ENCODE peak calls at places on chromosome 22, in five cellular contexts. One of them, this sample, is unnamed. For H3K4me1, the result is how much of the 10 kb centered on the place peaks cover.

GRCh38 chr22:49090853-49091135 is 736.9 kb downstream of the BRD1 start:
- DNase-seq in tibial nerve: no peak
- DNase-seq in A549: no peak
- DNase-seq in stomach: no peak
- DNase-seq in H1: no peak
- DNase-seq in this sample: no peak

GRCh38 chr22:24543068-24543675 is 11.8 kb downstream of the GUCD1 start:
- DNase-seq in tibial nerve: no peak
- DNase-seq in A549: no peak
- DNase-seq in stomach: peak
- DNase-seq in H1: no peak
- DNase-seq in this sample: no peak

GRCh38 chr22:37082251-37082650 is 27.3 kb downstream of the TMPRSS6 start:
- DNase-seq in tibial nerve: no peak
- DNase-seq in A549: no peak
- DNase-seq in stomach: no peak
- DNase-seq in H1: no peak
- DNase-seq in this sample: no peak

GRCh38 chr22:42704896-42705295 is 15.8 kb downstream of the A4GALT start:
- DNase-seq in tibial nerve: no peak
- DNase-seq in A549: no peak
- DNase-seq in stomach: no peak
- DNase-seq in H1: no peak
- DNase-seq in this sample: no peak

GRCh38 chr22:30305519-30305905 is 16.2 kb upstream of the CASTOR1 start:
- DNase-seq in tibial nerve: peak
- DNase-seq in A549: no peak
- DNase-seq in stomach: peak
- DNase-seq in H1: no peak
- DNase-seq in this sample: no peak

GRCh38 chr22:37021041-37021440 is 1.5 kb downstream of the MPST start:
- DNase-seq in tibial nerve: no peak
- DNase-seq in A549: no peak
- DNase-seq in stomach: no peak
- DNase-seq in H1: no peak
- DNase-seq in this sample: no peak

GRCh38 chr22:37212174-37212906 is at the start of gene SSTR3:
- DNase-seq in tibial nerve: no peak
- DNase-seq in A549: no peak
- DNase-seq in stomach: no peak
- DNase-seq in H1: peak
- DNase-seq in this sample: no peak

GRCh38 chr22:27133951-27134664 is 476.7 kb downstream of the MIAT start:
- DNase-seq in tibial nerve: peak
- DNase-seq in A549: peak
- DNase-seq in stomach: peak
- DNase-seq in H1: no peak
- DNase-seq in this sample: no peak

GRCh38 chr22:35971418-35972119 is 57.1 kb downstream of the RBFOX2 start:
- DNase-seq in tibial nerve: peak
- DNase-seq in A549: no peak
- DNase-seq in stomach: no peak
- DNase-seq in H1: no peak
- DNase-seq in this sample: no peak

GRCh38 chr22:43567691-43568308 is 156.0 kb downstream of the MPPED1 start:
- DNase-seq in tibial nerve: no peak
- DNase-seq in A549: no peak
- DNase-seq in stomach: no peak
- DNase-seq in H1: no peak
- DNase-seq in this sample: peak

GRCh38 chr22:30204015-30204741 is 42.4 kb downstream of the LIF start:
- DNase-seq in tibial nerve: no peak
- DNase-seq in A549: no peak
- DNase-seq in stomach: peak
- DNase-seq in H1: no peak
- DNase-seq in this sample: no peak

GRCh38 chr22:20226760-20227350 is 41.3 kb downstream of the RTN4R start:
- DNase-seq in tibial nerve: no peak
- DNase-seq in A549: no peak
- DNase-seq in stomach: no peak
- DNase-seq in H1: no peak
- DNase-seq in this sample: no peak

GRCh38 chr22:44132724-44133123 is 48.0 kb upstream of the PARVG start:
- DNase-seq in tibial nerve: no peak
- DNase-seq in A549: no peak
- DNase-seq in stomach: no peak
- DNase-seq in H1: no peak
- DNase-seq in this sample: no peak

GRCh38 chr22:20762233-20762796 is 11.6 kb upstream of the SERPIND1 start:
- DNase-seq in tibial nerve: no peak
- DNase-seq in A549: no peak
- DNase-seq in stomach: no peak
- DNase-seq in H1: no peak
- DNase-seq in this sample: no peak

GRCh38 chr22:27919943-27920755 is 1.1 kb upstream of the PITPNB start:
- DNase-seq in tibial nerve: peak
- DNase-seq in A549: peak
- DNase-seq in stomach: no peak
- DNase-seq in H1: no peak
- DNase-seq in this sample: no peak

GRCh38 chr22:32204856-32205722 is at the start of gene RFPL2:
- DNase-seq in tibial nerve: no peak
- DNase-seq in A549: peak
- DNase-seq in stomach: no peak
- DNase-seq in H1: peak
- DNase-seq in this sample: peak

GRCh38 chr22:21933899-21934298 is 18.7 kb downstream of the PPM1F start:
- DNase-seq in tibial nerve: no peak
- DNase-seq in A549: no peak
- DNase-seq in stomach: no peak
- DNase-seq in H1: no peak
- DNase-seq in this sample: no peak

GRCh38 chr22:21726650-21727049 is 8.9 kb downstream of the YPEL1 start:
- DNase-seq in tibial nerve: no peak
- DNase-seq in A549: peak
- DNase-seq in stomach: no peak
- DNase-seq in H1: peak
- DNase-seq in this sample: no peak

GRCh38 chr22:29139965-29140782 is 65.5 kb upstream of the EMID1 start:
- DNase-seq in tibial nerve: peak
- DNase-seq in A549: no peak
- DNase-seq in stomach: no peak
- DNase-seq in H1: no peak
- DNase-seq in this sample: no peak

GRCh38 chr22:26892401-26893033 is 235.1 kb downstream of the MIAT start:
- DNase-seq in tibial nerve: no peak
- DNase-seq in A549: peak
- DNase-seq in stomach: peak
- DNase-seq in H1: peak
- DNase-seq in this sample: peak

GRCh38 chr22:20264614-20265452 is 3.3 kb downstream of the RTN4R start:
- DNase-seq in tibial nerve: no peak
- DNase-seq in A549: no peak
- DNase-seq in stomach: no peak
- DNase-seq in H1: no peak
- DNase-seq in this sample: no peak

GRCh38 chr22:29184886-29185575 is 20.7 kb upstream of the EMID1 start:
- DNase-seq in tibial nerve: no peak
- DNase-seq in A549: no peak
- DNase-seq in stomach: no peak
- DNase-seq in H1: no peak
- DNase-seq in this sample: no peak

DNA sequence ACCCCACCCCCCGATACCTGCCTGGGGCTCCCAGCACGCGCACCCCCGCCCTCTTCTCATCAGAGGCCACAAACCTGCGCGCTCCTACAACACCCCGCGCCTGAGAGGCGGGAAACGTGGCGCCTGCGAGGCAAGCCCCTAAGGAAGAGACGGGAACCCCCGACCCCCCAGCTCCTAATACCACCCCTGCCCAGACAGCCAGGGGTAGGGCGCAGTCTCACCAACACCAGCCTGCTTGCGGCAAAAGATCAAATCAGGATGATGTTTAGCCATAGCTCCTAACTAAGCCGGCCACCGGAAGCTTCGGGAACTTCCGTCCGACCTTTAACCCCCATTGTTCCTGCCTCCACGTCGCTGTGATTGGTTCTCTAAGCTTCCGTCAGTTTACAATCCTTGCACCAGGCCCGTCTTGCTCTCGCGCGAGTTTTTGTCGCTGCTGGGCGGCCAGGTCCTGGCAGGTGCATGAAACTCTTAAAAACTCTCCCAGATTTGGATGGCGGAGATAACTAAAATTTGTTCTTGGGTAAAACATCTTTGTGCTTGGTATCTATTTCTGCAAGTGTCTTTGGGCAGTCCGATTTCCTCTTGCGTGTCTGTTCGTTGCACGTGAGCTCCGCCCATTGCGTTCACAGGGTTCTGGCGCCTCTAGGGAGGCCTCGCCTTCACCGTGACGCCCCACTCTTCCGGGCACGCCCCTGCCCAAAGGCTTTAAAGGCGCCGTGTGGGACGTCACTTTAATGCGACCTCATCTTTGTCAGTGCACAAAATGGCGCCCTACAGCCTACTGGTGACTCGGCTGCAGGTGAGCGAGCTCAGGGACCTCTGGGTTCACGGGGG is at the start of the genes ACO2 and PHF5A:
- DNase-seq in tibial nerve: peak
- DNase-seq in A549: peak
- DNase-seq in stomach: peak
- DNase-seq in H1: peak
- DNase-seq in this sample: peak
- H3K4me1 ChIP-seq in tibial nerve: half or more
- H3K4me1 ChIP-seq in A549: under half
- H3K4me1 ChIP-seq in stomach: half or more
- H3K4me1 ChIP-seq in H1: under half
- H3K4me1 ChIP-seq in this sample: half or more

GRCh38 chr22:50508897-50509296 is 873 bp downstream of the NCAPH2 start:
- DNase-seq in tibial nerve: no peak
- DNase-seq in A549: no peak
- DNase-seq in stomach: no peak
- DNase-seq in H1: no peak
- DNase-seq in this sample: no peak

GRCh38 chr22:50506611-50507420 is 686 bp downstream of the LMF2 start:
- DNase-seq in tibial nerve: no peak
- DNase-seq in A549: no peak
- DNase-seq in stomach: no peak
- DNase-seq in H1: peak
- DNase-seq in this sample: no peak

GRCh38 chr22:50505776-50506610 is 1.5 kb downstream of the LMF2 start:
- DNase-seq in tibial nerve: no peak
- DNase-seq in A549: no peak
- DNase-seq in stomach: no peak
- DNase-seq in H1: no peak
- DNase-seq in this sample: no peak

GRCh38 chr22:50507421-50507990 is at the start of gene LMF2:
- DNase-seq in tibial nerve: peak
- DNase-seq in A549: no peak
- DNase-seq in stomach: peak
- DNase-seq in H1: peak
- DNase-seq in this sample: peak

DNA sequence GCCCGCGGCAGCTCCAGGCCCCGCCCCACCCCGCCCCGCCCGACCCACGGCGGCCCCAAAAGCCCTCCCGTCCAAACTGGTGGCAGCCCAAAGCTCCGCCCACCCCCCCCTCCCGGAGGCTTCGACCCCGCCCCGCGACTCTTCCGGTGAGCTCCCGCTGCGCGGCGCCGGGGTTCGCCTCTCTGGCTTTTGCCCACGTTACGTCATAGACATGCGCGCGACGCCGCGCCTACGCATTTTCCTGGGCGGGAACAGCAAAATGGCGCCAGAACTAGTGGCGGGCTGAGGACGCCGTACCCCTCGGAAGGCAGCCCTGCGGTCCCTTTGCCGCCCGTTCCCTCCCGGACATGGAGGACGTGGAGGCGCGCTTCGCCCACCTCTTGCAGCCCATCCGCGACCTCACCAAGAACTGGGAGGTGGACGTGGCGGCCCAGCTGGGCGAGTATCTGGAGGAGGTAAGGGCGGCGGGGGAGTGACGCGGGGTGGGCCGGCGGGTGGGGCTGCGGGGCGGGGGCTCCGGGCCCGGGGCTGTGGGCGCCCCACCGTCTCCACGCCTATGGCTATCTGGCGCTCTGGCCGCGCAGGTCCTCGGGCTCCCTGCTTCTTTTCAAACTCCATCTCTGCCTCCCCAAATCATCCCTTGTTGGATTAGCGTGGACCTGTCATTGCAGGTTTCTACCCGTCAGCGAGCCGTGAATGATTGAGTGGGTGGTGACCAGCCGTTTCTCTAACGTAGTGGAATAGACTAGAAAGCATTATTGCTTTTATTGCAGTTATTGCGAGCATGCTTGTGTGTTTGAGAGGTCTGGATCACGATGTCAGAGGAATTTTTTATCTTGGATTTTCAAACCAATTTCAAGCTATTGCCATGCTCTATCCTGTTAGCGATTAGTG is at the start of gene NCAPH2:
- DNase-seq in tibial nerve: peak
- DNase-seq in A549: peak
- DNase-seq in stomach: peak
- DNase-seq in H1: peak
- DNase-seq in this sample: no peak
- TF ChIP-seq EP300 in tibial nerve: peak
- TF ChIP-seq EP300 in A549: no peak
- TF ChIP-seq EP300 in stomach: no peak
- TF ChIP-seq EP300 in H1: peak
- TF ChIP-seq EP300 in this sample: no peak

DNA sequence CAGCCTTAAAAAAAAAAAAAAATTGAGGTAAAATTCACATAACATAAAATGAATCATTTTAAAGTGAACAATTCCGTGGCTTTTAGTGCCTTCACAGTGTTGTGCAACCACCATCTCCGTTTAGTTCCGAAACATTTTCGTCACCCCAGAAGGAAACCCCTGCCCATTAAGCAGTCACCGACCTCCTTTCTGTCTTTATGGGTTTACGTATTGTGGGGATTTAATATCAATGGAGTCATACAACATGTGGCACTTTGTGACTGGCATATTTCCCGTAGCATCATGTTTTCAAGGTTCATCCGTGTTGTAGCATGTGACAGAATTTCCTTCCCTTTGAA is 65.5 kb downstream of the BCR start:
- DNase-seq in tibial nerve: no peak
- DNase-seq in A549: no peak
- DNase-seq in stomach: no peak
- DNase-seq in H1: no peak
- DNase-seq in this sample: no peak
- H3K4me1 ChIP-seq in tibial nerve: half or more
- H3K4me1 ChIP-seq in A549: under half
- H3K4me1 ChIP-seq in stomach: half or more
- H3K4me1 ChIP-seq in H1: under half
- H3K4me1 ChIP-seq in this sample: half or more

GRCh38 chr22:45976351-45977002 is 485 bp downstream of the WNT7B start:
- DNase-seq in tibial nerve: no peak
- DNase-seq in A549: no peak
- DNase-seq in stomach: no peak
- DNase-seq in H1: no peak
- DNase-seq in this sample: no peak
- TF ChIP-seq EP300 in tibial nerve: no peak
- TF ChIP-seq EP300 in A549: no peak
- TF ChIP-seq EP300 in stomach: no peak
- TF ChIP-seq EP300 in H1: no peak
- TF ChIP-seq EP300 in this sample: no peak